ENCODE peak calls at places on chromosomes 6 and 20, in seven cellular contexts. G, D, T, O, J, P and R are unnamed samples.
A peak's percentile ranks its signal among the peaks of the same experiment; 100 is the strongest.

GRCh38 chr6:53179961-53180651 is 31.5 kb upstream of the GCM1 start:
- DNase-seq in D (peak; percentile 21), J (peak; percentile 35), G (peak; percentile 14), O (no peak), P (peak; percentile 56), T (peak; percentile 41), R (no peak)

GRCh38 chr20:58325914-58326313 is 16.4 kb downstream of the RAB22A start:
- DNase-seq in T (no peak), J (no peak), O (no peak), P (no peak), D (no peak), G (no peak), R (no peak)

GRCh38 chr6:145347256-145347655 is 388.1 kb downstream of the EPM2A start:
- DNase-seq in D (no peak), T (no peak), P (no peak), J (no peak), G (no peak), O (no peak), R (no peak)

GRCh38 chr6:166544294-166544605 is 42.2 kb downstream of the RAMACL start:
- DNase-seq in T (no peak), O (no peak), P (no peak), D (no peak), J (no peak), G (no peak), R (no peak)

GRCh38 chr6:87200469-87201174 is 45.3 kb downstream of the ZNF292 start:
- DNase-seq in G (no peak), D (peak; percentile 63), T (peak; percentile 47), P (no peak), J (no peak), O (no peak), R (no peak)

GRCh38 chr6:45801471-45802289 is 214.0 kb downstream of the CLIC5 start:
- DNase-seq in D (no peak), O (no peak), J (no peak), P (no peak), G (no peak), T (no peak), R (no peak)

GRCh38 chr6:157840776-157841175 is 17.7 kb downstream of the SNX9 start:
- DNase-seq in G (no peak), P (no peak), J (no peak), O (no peak), T (peak; percentile 58), D (no peak), R (no peak)

GRCh38 chr6:53805725-53806124 is 10.9 kb downstream of the LRRC1 start:
- DNase-seq in D (no peak), O (no peak), P (no peak), T (no peak), G (peak; percentile 40), J (no peak), R (no peak)

GRCh38 chr20:48406462-48407235 is 421.1 kb downstream of the PREX1 start:
- DNase-seq in G (no peak), O (no peak), D (no peak), T (no peak), P (no peak), J (no peak), R (no peak)

GRCh38 chr20:48407710-48408109 is 420.1 kb downstream of the PREX1 start:
- DNase-seq in G (no peak), D (no peak), P (no peak), O (no peak), T (no peak), J (no peak), R (no peak)

GRCh38 chr20:48403362-48403761 is 424.4 kb downstream of the PREX1 start:
- DNase-seq in T (no peak), J (no peak), P (no peak), G (no peak), D (no peak), O (no peak), R (no peak)

GRCh38 chr20:48404598-48404997 is 423.2 kb downstream of the PREX1 start:
- DNase-seq in P (no peak), T (no peak), J (no peak), D (no peak), O (no peak), G (no peak), R (no peak)

GRCh38 chr20:48405909-48406308 is 421.9 kb downstream of the PREX1 start:
- DNase-seq in P (no peak), D (no peak), J (no peak), O (no peak), T (no peak), G (no peak), R (no peak)
- TF ChIP-seq CTCF in P (no peak), D (no peak), J (no peak), O (no peak), T (no peak), G (no peak), R (no peak)

GRCh38 chr6:22325481-22325880 is 28.6 kb upstream of the PRL start:
- DNase-seq in T (no peak), P (no peak), J (no peak), D (no peak), O (no peak), G (no peak), R (no peak)
- TF ChIP-seq CTCF in T (no peak), P (no peak), J (no peak), D (no peak), O (no peak), G (no peak), R (no peak)

GRCh38 chr6:161152904-161153662 is 120.8 kb downstream of the AGPAT4 start:
- DNase-seq in G (peak; percentile 15), O (no peak), T (peak; percentile 15), D (no peak), P (no peak), J (no peak), R (no peak)
- TF ChIP-seq CTCF in G (peak; percentile 14), O (peak; percentile 33), T (peak; percentile 60), D (no peak), P (no peak), J (peak; percentile 40), R (peak; percentile 51)

GRCh38 chr6:44251576-44252524 is 4.9 kb downstream of the HSP90AB1 start:
- DNase-seq in T (no peak), P (no peak), G (no peak), D (no peak), O (no peak), J (no peak), R (no peak)

GRCh38 chr6:44254201-44254956 is 2.9 kb downstream of the SLC35B2 start:
- DNase-seq in O (no peak), P (no peak), T (no peak), G (no peak), J (no peak), D (no peak), R (no peak)

GRCh38 chr6:44254957-44255808 is 2.1 kb downstream of the SLC35B2 start:
- DNase-seq in D (no peak), T (no peak), O (no peak), P (no peak), G (no peak), J (no peak), R (no peak)

GRCh38 chr6:44255848-44256247 is 1.5 kb downstream of the SLC35B2 start:
- DNase-seq in D (no peak), O (no peak), J (no peak), T (no peak), P (no peak), G (no peak), R (no peak)

GRCh38 chr6:44253307-44254101 is 3.8 kb downstream of the SLC35B2 start:
- DNase-seq in J (peak; percentile 65), T (peak; percentile 39), D (peak; percentile 32), O (no peak), G (peak; percentile 29), P (no peak), R (no peak)
- TF ChIP-seq CTCF in J (peak; percentile 44), T (peak; percentile 43), D (peak; percentile 42), O (peak; percentile 72), G (no peak), P (no peak), R (peak; percentile 74)

DNA sequence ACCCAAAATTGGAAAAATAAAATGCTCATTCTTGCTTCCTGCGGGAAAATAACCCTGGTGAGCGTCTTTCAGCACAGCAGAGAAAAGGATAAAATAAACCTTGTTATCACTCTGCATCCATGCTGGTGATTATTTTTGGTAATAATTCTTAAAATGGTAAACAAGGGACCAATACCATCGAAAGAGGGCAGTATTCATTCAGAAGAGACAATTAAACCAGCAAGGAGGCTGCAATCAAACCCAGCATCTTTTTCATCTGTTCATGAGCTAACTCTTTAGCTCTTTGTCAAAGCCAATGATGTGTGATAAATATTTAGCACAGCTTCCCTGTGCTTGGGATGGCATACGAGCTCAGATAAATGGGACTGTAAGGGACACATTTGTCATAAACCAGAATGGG is 34.3 kb downstream of the CDH26 start:
- DNase-seq in P (no peak), J (no peak), O (no peak), D (no peak), T (no peak), G (no peak), R (no peak)
- TF ChIP-seq CTCF in P (no peak), J (no peak), O (no peak), D (no peak), T (no peak), G (no peak), R (peak; percentile 12)

DNA sequence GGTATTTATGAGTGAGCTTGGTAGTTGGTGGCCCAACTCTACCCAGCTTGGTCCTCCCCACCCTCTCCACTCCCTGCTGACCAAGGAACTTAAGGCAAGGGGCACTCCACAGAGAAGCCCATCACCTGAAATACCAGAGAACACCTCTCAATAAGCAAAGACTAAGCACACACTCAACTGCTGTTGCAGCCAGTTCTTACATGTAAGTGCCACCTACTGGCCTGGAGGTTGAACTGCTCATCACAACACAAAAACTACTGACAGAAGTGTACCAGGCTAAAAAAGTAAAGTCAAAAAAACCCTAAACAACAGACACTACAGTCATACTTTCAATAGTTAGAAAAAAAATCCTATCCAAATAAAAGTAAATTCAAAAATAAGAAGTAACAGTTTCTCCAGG is 146.2 kb downstream of the FAM83B start:
- DNase-seq in D (no peak), O (no peak), J (no peak), G (peak; percentile 13), T (peak; percentile 30), P (no peak), R (no peak)
- TF ChIP-seq CTCF in D (no peak), O (peak; percentile 61), J (peak; percentile 32), G (peak; percentile 55), T (peak; percentile 37), P (no peak), R (no peak)